ENCODE peak calls at places on chromosome 7, in four cellular contexts. U is body of pancreas, T is vagina, W is IMR-90. B is an unnamed sample.

GRCh38 chr7:70014472-70015232 is 416.4 kb downstream of the AUTS2 start:
- DNase-seq in U (no peak), T (no peak), W (no peak), B (no peak)

GRCh38 chr7:81075150-81075549 is 156.3 kb upstream of the SEMA3C start:
- DNase-seq in U (no peak), T (no peak), W (peak; percentile 52), B (no peak)

GRCh38 chr7:25964483-25964961 is 187.5 kb upstream of the NFE2L3 start:
- DNase-seq in U (peak; percentile 52), T (no peak), W (no peak), B (no peak)

GRCh38 chr7:1663857-1664651 is 6.0 kb upstream of the ELFN1 start:
- DNase-seq in U (peak; percentile 12), T (no peak), W (no peak), B (peak; percentile 39)

GRCh38 chr7:130273081-130273699 is 6.5 kb downstream of the CPA2 start:
- DNase-seq in U (no peak), T (peak; percentile 54), W (peak; percentile 48), B (no peak)

GRCh38 chr7:82810558-82811259 is 352.0 kb downstream of the PCLO start:
- DNase-seq in U (peak; percentile 20), T (no peak), W (peak; percentile 83), B (no peak)

GRCh38 chr7:108063520-108063933 is 60.6 kb upstream of the LAMB1 start:
- DNase-seq in U (no peak), T (no peak), W (no peak), B (no peak)

GRCh38 chr7:141748401-141748800 is 10.2 kb downstream of the SSBP1 start:
- DNase-seq in U (no peak), T (no peak), W (no peak), B (no peak)

GRCh38 chr7:85479918-85480658 is 293.2 kb upstream of the SEMA3D start:
- DNase-seq in U (no peak), T (no peak), W (peak; percentile 23), B (no peak)

GRCh38 chr7:45978010-45978681 is 57.1 kb upstream of the IGFBP3 start:
- DNase-seq in U (peak; percentile 35), T (peak; percentile 85), W (peak; percentile 99), B (no peak)

GRCh38 chr7:134941185-134941900 is 45.0 kb upstream of the AGBL3 start:
- DNase-seq in U (no peak), T (no peak), W (peak; percentile 92), B (no peak)

GRCh38 chr7:122299935-122300606 is 4.5 kb downstream of the FEZF1 start:
- DNase-seq in U (no peak), T (no peak), W (no peak), B (no peak)

GRCh38 chr7:33776791-33777190 is 128.5 kb upstream of the BMPER start:
- DNase-seq in U (no peak), T (no peak), W (peak; percentile 71), B (no peak)

GRCh38 chr7:150755473-150756099 is 18.4 kb downstream of the GIMAP5 start:
- DNase-seq in U (no peak), T (no peak), W (no peak), B (no peak)

GRCh38 chr7:88020953-88021650 is 87.1 kb downstream of the ADAM22 start:
- DNase-seq in U (no peak), T (no peak), W (no peak), B (no peak)

GRCh38 chr7:44372560-44373417 is 47.4 kb upstream of the CAMK2B start:
- DNase-seq in U (no peak), T (no peak), W (no peak), B (no peak)

GRCh38 chr7:5278781-5279180 is 4.0 kb upstream of the SLC29A4 start:
- DNase-seq in U (no peak), T (no peak), W (no peak), B (no peak)

GRCh38 chr7:4134631-4135030 is 547.5 kb upstream of the FOXK1 start:
- DNase-seq in U (peak; percentile 53), T (no peak), W (no peak), B (no peak)

GRCh38 chr7:21912305-21912704 is 33.4 kb downstream of the CDCA7L start:
- DNase-seq in U (no peak), T (no peak), W (peak; percentile 66), B (no peak)

GRCh38 chr7:53101026-53101425 is 65.6 kb downstream of the POM121L12 start:
- DNase-seq in U (no peak), T (no peak), W (no peak), B (no peak)

GRCh38 chr7:50637725-50638643 is 72.8 kb upstream of the DDC start:
- DNase-seq in U (no peak), T (no peak), W (peak; percentile 15), B (no peak)

GRCh38 chr7:157773361-157773760 is 436.6 kb downstream of the DNAJB6 start:
- DNase-seq in U (no peak), T (no peak), W (no peak), B (no peak)

GRCh38 chr7:108331971-108332370 is 124.3 kb downstream of the NRCAM start:
- DNase-seq in U (no peak), T (no peak), W (no peak), B (no peak)

GRCh38 chr7:150357277-150357676 is 11.3 kb upstream of the REPIN1 start:
- DNase-seq in U (no peak), T (no peak), W (no peak), B (no peak)

GRCh38 chr7:12701433-12701832 is 14.0 kb downstream of the ARL4A start:
- DNase-seq in U (no peak), T (no peak), W (no peak), B (no peak)

GRCh38 chr7:157818701-157819516 is 482.1 kb downstream of the DNAJB6 start:
- DNase-seq in U (no peak), T (no peak), W (no peak), B (no peak)

GRCh38 chr7:156963472-156963871 is 14.0 kb downstream of the NOM1 start:
- DNase-seq in U (no peak), T (no peak), W (no peak), B (no peak)

GRCh38 chr7:142614116-142614515 is 135.2 kb upstream of the PRSS1 start:
- DNase-seq in U (no peak), T (no peak), W (peak; percentile 62), B (no peak)

GRCh38 chr7:55588379-55588699 is 16.0 kb upstream of the VOPP1 start:
- DNase-seq in U (no peak), T (no peak), W (no peak), B (no peak)

GRCh38 chr7:147196476-147196875 is 1079.9 kb downstream of the CNTNAP2 start:
- DNase-seq in U (no peak), T (no peak), W (no peak), B (no peak)

GRCh38 chr7:36604801-36605200 is 119.5 kb downstream of the AOAH start:
- DNase-seq in U (no peak), T (no peak), W (no peak), B (no peak)
- H3K27ac ChIP-seq in U (no peak overlapping the region), T (no peak overlapping the region), W (no peak overlapping the region), B (no peak overlapping the region)

DNA sequence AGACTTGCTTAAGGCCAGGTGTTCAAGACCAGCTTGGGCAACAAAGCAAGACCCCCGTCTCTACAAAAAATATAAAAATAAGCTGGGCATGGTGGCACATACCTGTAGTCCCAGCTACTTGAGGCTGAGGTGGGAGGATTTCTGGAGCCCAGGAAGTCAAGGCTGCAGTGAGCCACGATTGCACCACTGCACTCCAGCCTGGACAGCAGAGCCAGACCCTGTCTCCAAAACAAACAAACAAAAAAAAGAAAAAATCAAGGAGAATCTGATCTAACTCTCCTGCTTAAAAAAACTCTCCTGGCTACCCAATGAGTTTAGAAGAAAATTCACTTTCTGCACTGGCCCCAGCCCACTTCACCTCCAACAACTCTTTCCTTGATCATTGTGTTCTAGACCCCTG is 1.9 kb upstream of the KPNA7 start:
- DNase-seq in U (peak; percentile 32), T (no peak), W (no peak), B (no peak)
- H3K4me3 ChIP-seq in U (no peak overlapping the region), T (no peak overlapping the region), W (no peak overlapping the region), B (no peak overlapping the region)

GRCh38 chr7:155276032-155276799 is 21.5 kb upstream of the INSIG1 start:
- DNase-seq in U (no peak), T (no peak), W (no peak), B (no peak)
- TF ChIP-seq POLR2A in U (no peak), T (no peak), W (no peak), B (no peak)

GRCh38 chr7:149282331-149282655 is 20.3 kb downstream of the ZNF783 start:
- DNase-seq in U (no peak), T (no peak), W (no peak), B (no peak)
- H3K27ac ChIP-seq in U (no peak overlapping the region), T (no peak overlapping the region), W (no peak overlapping the region), B (no peak overlapping the region)

GRCh38 chr7:72335561-72336381 is 76.4 kb downstream of the CALN1 start:
- DNase-seq in U (no peak), T (no peak), W (no peak), B (no peak)
- H3K4me3 ChIP-seq in U (no peak overlapping the region), T (peak overlapping the region; percentile 48), W (no peak overlapping the region), B (no peak overlapping the region)

GRCh38 chr7:77536413-77537135 is 521 bp upstream of the PTPN12 start:
- DNase-seq in U (peak; percentile 98), T (peak; percentile 98), W (peak; percentile 93), B (peak; percentile 99)
- TF ChIP-seq POLR2A in U (peak; percentile 85), T (peak; percentile 73), W (peak; percentile 80), B (peak; percentile 86)

DNA sequence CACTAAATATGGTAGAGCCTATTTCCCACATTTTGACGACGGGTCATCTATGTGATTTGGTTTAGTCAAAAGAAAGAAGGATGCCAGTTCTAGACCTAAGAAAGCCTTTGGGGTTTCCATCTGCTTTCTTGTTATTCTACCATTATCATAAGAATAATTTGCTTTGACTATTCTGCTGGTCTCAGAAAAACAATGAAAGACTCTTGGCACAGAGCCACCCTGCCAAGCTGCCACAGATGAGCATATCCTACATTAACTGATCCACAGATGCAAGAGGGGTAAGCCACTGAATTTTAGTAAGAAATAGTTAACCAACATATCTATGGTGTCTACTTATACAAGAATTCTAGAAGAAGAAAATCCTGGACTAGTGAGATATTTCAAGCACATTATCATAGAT is 158.6 kb upstream of the MAGI2 start:
- DNase-seq in U (no peak), T (no peak), W (no peak), B (no peak)
- H3K27ac ChIP-seq in U (no peak overlapping the region), T (no peak overlapping the region), W (no peak overlapping the region), B (no peak overlapping the region)

GRCh38 chr7:129189661-129190310 is 1.4 kb downstream of the SMO start:
- DNase-seq in U (no peak), T (no peak), W (peak; percentile 23), B (no peak)
- H3K4me3 ChIP-seq in U (peak overlapping the region; percentile 86), T (peak overlapping the region; percentile 79), W (peak overlapping the region; percentile 93), B (peak overlapping the region; percentile 77)

GRCh38 chr7:101936612-101937231 is 119.3 kb downstream of the CUX1 start:
- DNase-seq in U (no peak), T (no peak), W (peak; percentile 33), B (peak; percentile 52)
- TF ChIP-seq POLR2A in U (no peak), T (no peak), W (no peak), B (no peak)

B was measured in Peyer's patch.